ENCODE peak calls at places on chromosomes 3 and 15, in four cellular contexts. D is GM10248, P is progenitor cell of endocrine pancreas, X is stomach. J is an unnamed sample.
A peak's percentile ranks its signal among the peaks of the same experiment; 100 is the strongest.

GRCh38 chr3:57060089-57060829 is at the start of gene SPATA12:
- DNase-seq in X (peak; percentile 76), D (no peak), P (peak; percentile 23), J (no peak)

GRCh38 chr3:136068708-136069107 is 103.2 kb downstream of the PPP2R3A start:
- DNase-seq in P (no peak), D (no peak), X (no peak), J (no peak)

GRCh38 chr3:64595253-64595694 is 92.5 kb downstream of the ADAMTS9 start:
- DNase-seq in D (no peak), X (no peak), P (no peak), J (no peak)

GRCh38 chr3:104960579-104960978 is 406.1 kb upstream of the ALCAM start:
- DNase-seq in X (no peak), D (no peak), P (no peak), J (no peak)

GRCh38 chr3:184578822-184579221 is 17.2 kb downstream of the EPHB3 start:
- DNase-seq in D (no peak), P (no peak), X (no peak), J (no peak)

GRCh38 chr3:114115151-114115550 is 58.6 kb downstream of the QTRT2 start:
- DNase-seq in P (no peak), D (no peak), X (no peak), J (no peak)

GRCh38 chr3:188440563-188440962 is 286.6 kb downstream of the LPP start:
- DNase-seq in X (no peak), P (no peak), D (no peak), J (no peak)

GRCh38 chr3:72397586-72397985 is 450.7 kb downstream of the SHQ1 start:
- DNase-seq in P (no peak), D (no peak), X (no peak), J (no peak)

GRCh38 chr15:62983956-62984355 is 58.6 kb upstream of the TPM1 start:
- DNase-seq in D (no peak), P (no peak), X (no peak), J (no peak)

GRCh38 chr3:173371848-173372487 is 25.6 kb upstream of the NLGN1 start:
- DNase-seq in X (no peak), D (no peak), P (no peak), J (no peak)

GRCh38 chr3:123685780-123686179 is 100.9 kb upstream of the HACD2 start:
- DNase-seq in P (no peak), X (no peak), D (no peak), J (no peak)

GRCh38 chr3:123767020-123767394 is 117.1 kb downstream of the MYLK start:
- DNase-seq in P (no peak), X (no peak), D (no peak), J (no peak)

GRCh38 chr3:127473244-127474024 is 117.1 kb downstream of the TPRA1 start:
- DNase-seq in D (peak; percentile 52), X (peak; percentile 45), P (peak; percentile 41), J (no peak)
- TF ChIP-seq CTCF in D (peak; percentile 40), X (peak; percentile 16), P (peak; percentile 65), J (no peak)

GRCh38 chr3:110790631-110791030 is 281.0 kb upstream of the NECTIN3 start:
- DNase-seq in X (no peak), D (no peak), P (no peak), J (no peak)
- TF ChIP-seq CTCF in X (no peak), D (no peak), P (no peak), J (no peak)

GRCh38 chr15:61888074-61888780 is 172.0 kb downstream of the VPS13C start:
- DNase-seq in X (no peak), P (no peak), D (no peak), J (no peak)
- TF ChIP-seq CTCF in X (no peak), P (no peak), D (no peak), J (no peak)

GRCh38 chr3:163785693-163786092 is 1292.6 kb downstream of the SI start:
- DNase-seq in X (no peak), P (no peak), D (no peak), J (no peak)
- TF ChIP-seq CTCF in X (no peak), P (peak; percentile 58), D (no peak), J (no peak)

DNA sequence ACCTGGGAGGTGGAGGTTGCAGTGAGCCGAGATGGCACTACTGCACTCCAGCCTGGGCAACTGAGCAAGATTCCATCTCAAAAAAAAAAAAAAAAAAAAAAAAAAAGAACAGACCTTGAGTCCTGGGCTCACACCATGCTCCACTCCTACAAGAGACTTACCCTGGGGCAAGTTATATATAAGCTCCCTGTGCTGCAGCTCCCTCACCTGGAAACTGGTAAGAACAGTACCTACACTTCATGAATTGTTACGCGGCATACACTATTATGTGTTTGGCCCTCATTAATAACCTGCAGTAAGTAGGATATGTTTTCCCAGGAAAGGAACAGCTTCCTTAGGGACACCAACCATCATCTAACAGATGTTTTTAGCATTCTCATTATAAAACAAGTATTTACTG is 119.6 kb downstream of the FMN1 start:
- DNase-seq in X (no peak), D (no peak), P (no peak), J (no peak)
- TF ChIP-seq CTCF in X (no peak), D (no peak), P (no peak), J (no peak)